ENCODE peak calls at places on chromosome 7, in five cellular contexts. A is left cardiac atrium, M is GM13976, Z is neural progenitor cell, J is dermis microvascular lymphatic vessel endothelial cell. W is an unnamed sample.

GRCh38 chr7:127594490-127594889 is 954 bp downstream of the FSCN3 start:
- DNase-seq in A (no peak), M (no peak), Z (no peak), J (no peak), W (no peak)

GRCh38 chr7:25405736-25406135 is 177.4 kb upstream of the NPVF start:
- DNase-seq in A (no peak), M (no peak), Z (no peak), J (no peak), W (no peak)

GRCh38 chr7:50814166-50814565 is 31.5 kb upstream of the GRB10 start:
- DNase-seq in A (no peak), M (no peak), Z (no peak), J (no peak), W (no peak)

GRCh38 chr7:120168066-120168465 is 104.9 kb upstream of the KCND2 start:
- DNase-seq in A (peak; percentile 14), M (no peak), Z (no peak), J (no peak), W (no peak)

GRCh38 chr7:128115326-128115820 is 84.1 kb upstream of the LRRC4 start:
- DNase-seq in A (no peak), M (no peak), Z (no peak), J (no peak), W (no peak)

GRCh38 chr7:50960621-50961310 is 178.1 kb upstream of the GRB10 start:
- DNase-seq in A (no peak), M (no peak), Z (no peak), J (no peak), W (no peak)

GRCh38 chr7:156999611-157000046 is 10.8 kb downstream of the MNX1 start:
- DNase-seq in A (no peak), M (peak; percentile 57), Z (peak; percentile 74), J (no peak), W (no peak)

GRCh38 chr7:37495574-37496184 is 47.0 kb upstream of the ELMO1 start:
- DNase-seq in A (no peak), M (peak; percentile 55), Z (peak; percentile 43), J (peak; percentile 68), W (peak; percentile 37)

GRCh38 chr7:30656006-30656575 is 26.2 kb downstream of the CRHR2 start:
- DNase-seq in A (no peak), M (no peak), Z (no peak), J (no peak), W (no peak)

GRCh38 chr7:105429746-105430612 is 41.3 kb upstream of the SRPK2 start:
- DNase-seq in A (peak; percentile 37), M (peak; percentile 55), Z (peak; percentile 36), J (peak; percentile 78), W (peak; percentile 75)

GRCh38 chr7:32511791-32512190 is 16.5 kb downstream of the AVL9 start:
- DNase-seq in A (no peak), M (no peak), Z (no peak), J (no peak), W (no peak)

GRCh38 chr7:4830176-4830575 is 31.7 kb downstream of the PAPOLB start:
- DNase-seq in A (peak; percentile 84), M (peak; percentile 73), Z (peak; percentile 89), J (peak; percentile 84), W (peak; percentile 69)

GRCh38 chr7:128035712-128036111 is 4.5 kb upstream of the LRRC4 start:
- DNase-seq in A (no peak), M (no peak), Z (peak; percentile 65), J (peak; percentile 27), W (no peak)

GRCh38 chr7:30789334-30789711 is 18.1 kb downstream of the MINDY4 start:
- DNase-seq in A (no peak), M (no peak), Z (no peak), J (no peak), W (no peak)

GRCh38 chr7:99476107-99476506 is 3.4 kb downstream of the ZNF789 start:
- DNase-seq in A (no peak), M (no peak), Z (no peak), J (no peak), W (no peak)

GRCh38 chr7:66330961-66331360 is 125.8 kb downstream of the TPST1 start:
- DNase-seq in A (peak; percentile 60), M (no peak), Z (no peak), J (no peak), W (no peak)

GRCh38 chr7:150378115-150378852 is 846 bp upstream of the ZNF775 start:
- DNase-seq in A (peak; percentile 67), M (no peak), Z (peak; percentile 94), J (no peak), W (peak; percentile 77)

GRCh38 chr7:22361795-22362194 is 4.8 kb upstream of the RAPGEF5 start:
- DNase-seq in A (no peak), M (no peak), Z (no peak), J (no peak), W (no peak)

GRCh38 chr7:79968249-79968648 is 166.4 kb upstream of the GNAI1 start:
- DNase-seq in A (no peak), M (no peak), Z (no peak), J (no peak), W (no peak)

GRCh38 chr7:133091943-133092464 is 10.1 kb upstream of the CHCHD3 start:
- DNase-seq in A (no peak), M (no peak), Z (no peak), J (no peak), W (no peak)

GRCh38 chr7:33418251-33418701 is 288.9 kb downstream of the BBS9 start:
- DNase-seq in A (no peak), M (no peak), Z (peak; percentile 68), J (no peak), W (no peak)

GRCh38 chr7:93092757-93093370 is 24.9 kb downstream of the SAMD9 start:
- DNase-seq in A (no peak), M (no peak), Z (peak; percentile 53), J (peak; percentile 11), W (peak; percentile 62)

GRCh38 chr7:91064938-91065337 is 199.3 kb upstream of the FZD1 start:
- DNase-seq in A (no peak), M (no peak), Z (no peak), J (no peak), W (no peak)

GRCh38 chr7:128755816-128756476 is 16.8 kb downstream of the CALU start:
- DNase-seq in A (no peak), M (no peak), Z (no peak), J (no peak), W (no peak)

GRCh38 chr7:148327379-148327778 is 263.2 kb upstream of the C7orf33 start:
- DNase-seq in A (no peak), M (no peak), Z (no peak), J (no peak), W (no peak)

GRCh38 chr7:127619681-127620405 is 1.9 kb upstream of the PAX4 start:
- DNase-seq in A (no peak), M (no peak), Z (peak; percentile 75), J (no peak), W (peak; percentile 7)

GRCh38 chr7:86469680-86470295 is 173.9 kb upstream of the GRM3 start:
- DNase-seq in A (peak; percentile 26), M (peak; percentile 41), Z (peak; percentile 93), J (peak; percentile 62), W (peak; percentile 83)

GRCh38 chr7:146208484-146208883 is 91.9 kb downstream of the CNTNAP2 start:
- DNase-seq in A (no peak), M (no peak), Z (no peak), J (no peak), W (no peak)

GRCh38 chr7:21617916-21618390 is 75.1 kb downstream of the DNAH11 start:
- DNase-seq in A (peak; percentile 76), M (no peak), Z (no peak), J (no peak), W (no peak)

GRCh38 chr7:102431617-102432298 is 1.6 kb upstream of the ORAI2 start:
- DNase-seq in A (no peak), M (peak; percentile 55), Z (no peak), J (peak; percentile 45), W (peak; percentile 82)

GRCh38 chr7:116801092-116801710 is 61.2 kb upstream of the CAPZA2 start:
- DNase-seq in A (no peak), M (no peak), Z (no peak), J (no peak), W (no peak)

GRCh38 chr7:92850506-92850905 is 14.1 kb upstream of the CDK6 start:
- DNase-seq in A (no peak), M (no peak), Z (no peak), J (no peak), W (no peak)

GRCh38 chr7:22123139-22123538 is 177.4 kb upstream of the CDCA7L start:
- DNase-seq in A (peak; percentile 45), M (no peak), Z (no peak), J (peak; percentile 89), W (no peak)

GRCh38 chr7:142602183-142602582 is 147.1 kb upstream of the PRSS1 start:
- DNase-seq in A (no peak), M (no peak), Z (no peak), J (no peak), W (no peak)

W was measured in GM12865.